ENCODE peak calls at places on chromosomes 13 and 19, in four cellular contexts. D, M, X and E are unnamed samples.

GRCh38 chr13:52449323-52450011 is 967 bp downstream of the VPS36 start:
- DNase-seq in D (no peak), M (no peak), X (no peak), E (no peak)

GRCh38 chr19:56405062-56405461 is 930 bp downstream of the ZNF583 start:
- DNase-seq in D (no peak), M (no peak), X (no peak), E (no peak)

GRCh38 chr13:28532226-28533048 is 37.5 kb upstream of the FLT1 start:
- DNase-seq in D (peak), M (no peak), X (peak), E (no peak)

GRCh38 chr13:86757236-86757978 is 913.8 kb upstream of the SLITRK5 start:
- DNase-seq in D (no peak), M (no peak), X (no peak), E (no peak)

GRCh38 chr19:48244289-48244688 is 11.4 kb downstream of the CARD8 start:
- DNase-seq in D (no peak), M (no peak), X (no peak), E (no peak)

GRCh38 chr13:35954207-35954560 is 177.0 kb downstream of the DCLK1 start:
- DNase-seq in D (no peak), M (no peak), X (no peak), E (no peak)

GRCh38 chr13:48728226-48728625 is 74.5 kb downstream of the CYSLTR2 start:
- DNase-seq in D (no peak), M (no peak), X (no peak), E (no peak)

GRCh38 chr13:27053902-27054595 is 117.6 kb downstream of the USP12 start:
- DNase-seq in D (no peak), M (no peak), X (no peak), E (no peak)

GRCh38 chr13:77378662-77379061 is 51.8 kb upstream of the MYCBP2 start:
- DNase-seq in D (no peak), M (no peak), X (no peak), E (no peak)

GRCh38 chr13:38283346-38283745 is 66.3 kb upstream of the UFM1 start:
- DNase-seq in D (no peak), M (no peak), X (no peak), E (no peak)

GRCh38 chr19:18741124-18741493 is 50.0 kb downstream of the COMP start:
- DNase-seq in D (no peak), M (no peak), X (no peak), E (no peak)

GRCh38 chr19:52910648-52911047 is 12.6 kb downstream of the ZNF888 start:
- DNase-seq in D (no peak), M (no peak), X (no peak), E (no peak)

GRCh38 chr13:55517312-55517711 is 1623.4 kb upstream of the PRR20A start:
- DNase-seq in D (no peak), M (no peak), X (no peak), E (no peak)

GRCh38 chr19:6062961-6063575 is 47.2 kb downstream of the RFX2 start:
- DNase-seq in D (no peak), M (peak), X (no peak), E (peak)

GRCh38 chr19:6020972-6021805 is 43.2 kb upstream of the RANBP3 start:
- DNase-seq in D (no peak), M (no peak), X (no peak), E (no peak)

GRCh38 chr19:15321739-15322138 is 10.6 kb downstream of the BRD4 start:
- DNase-seq in D (no peak), M (no peak), X (no peak), E (no peak)

GRCh38 chr13:43805071-43805468 is 18.3 kb upstream of the ENOX1 start:
- DNase-seq in D (peak), M (no peak), X (no peak), E (no peak)

GRCh38 chr19:48329167-48329891 is 4.0 kb downstream of the EMP3 start:
- DNase-seq in D (peak), M (no peak), X (no peak), E (no peak)

GRCh38 chr13:39095500-39095899 is 57.2 kb downstream of the NHLRC3 start:
- DNase-seq in D (no peak), M (no peak), X (no peak), E (no peak)

GRCh38 chr13:76836311-76836710 is 49.9 kb downstream of the KCTD12 start:
- DNase-seq in D (no peak), M (no peak), X (no peak), E (no peak)

GRCh38 chr13:59867867-59868266 is 295.9 kb downstream of the DIAPH3 start:
- DNase-seq in D (no peak), M (no peak), X (no peak), E (no peak)

DNA sequence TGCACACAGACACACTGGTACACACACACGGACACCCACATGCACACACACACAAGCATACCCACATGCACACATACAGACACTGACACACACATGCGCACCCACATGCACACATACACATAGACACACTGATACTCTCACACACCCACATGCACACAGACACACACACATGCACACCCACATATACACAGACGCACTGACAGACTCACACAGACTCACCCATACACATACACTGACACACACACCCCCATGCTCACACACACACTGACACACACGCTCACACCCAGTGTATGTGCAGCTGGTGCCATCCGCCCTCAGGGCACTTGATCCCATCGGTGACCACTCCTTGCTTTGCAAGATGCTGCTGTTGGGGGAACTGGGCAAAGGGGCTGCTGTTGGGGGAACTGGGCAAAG is 9.7 kb upstream of the RASA3 start:
- DNase-seq in D (no peak), M (no peak), X (peak), E (no peak)
- TF ChIP-seq CTCF in D (no peak), M (no peak), X (no peak), E (no peak)

GRCh38 chr19:44907613-44908012 is 2.0 kb downstream of the APOE start:
- DNase-seq in D (no peak), M (no peak), X (no peak), E (no peak)

GRCh38 chr19:44903602-44904425 is 1.8 kb upstream of the APOE start:
- DNase-seq in D (peak), M (peak), X (peak), E (peak)

GRCh38 chr19:44905437-44906160 is at the start of gene APOE:
- DNase-seq in D (peak), M (no peak), X (peak), E (no peak)

GRCh38 chr19:44903216-44903601 is 2.4 kb upstream of the APOE start:
- DNase-seq in D (peak), M (no peak), X (no peak), E (no peak)

DNA sequence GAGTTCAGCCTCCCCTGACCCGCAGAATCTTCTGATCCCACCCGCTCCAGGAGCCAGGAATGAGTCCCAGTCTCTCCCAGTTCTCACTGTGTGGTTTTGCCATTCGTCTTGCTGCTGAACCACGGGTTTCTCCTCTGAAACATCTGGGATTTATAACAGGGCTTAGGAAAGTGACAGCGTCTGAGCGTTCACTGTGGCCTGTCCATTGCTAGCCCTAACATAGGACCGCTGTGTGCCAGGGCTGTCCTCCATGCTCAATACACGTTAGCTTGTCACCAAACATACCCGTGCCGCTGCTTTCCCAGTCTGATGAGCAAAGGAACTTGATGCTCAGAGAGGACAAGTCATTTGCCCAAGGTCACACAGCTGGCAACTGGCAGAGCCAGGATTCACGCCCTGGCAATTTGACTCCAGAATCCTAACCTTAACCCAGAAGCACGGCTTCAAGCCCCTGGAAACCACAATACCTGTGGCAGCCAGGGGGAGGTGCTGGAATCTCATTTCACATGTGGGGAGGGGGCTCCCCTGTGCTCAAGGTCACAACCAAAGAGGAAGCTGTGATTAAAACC is 1.1 kb upstream of the APOE start:
- DNase-seq in D (peak), M (no peak), X (no peak), E (no peak)
- TF ChIP-seq CTCF in D (peak), M (no peak), X (no peak), E (no peak)

DNA sequence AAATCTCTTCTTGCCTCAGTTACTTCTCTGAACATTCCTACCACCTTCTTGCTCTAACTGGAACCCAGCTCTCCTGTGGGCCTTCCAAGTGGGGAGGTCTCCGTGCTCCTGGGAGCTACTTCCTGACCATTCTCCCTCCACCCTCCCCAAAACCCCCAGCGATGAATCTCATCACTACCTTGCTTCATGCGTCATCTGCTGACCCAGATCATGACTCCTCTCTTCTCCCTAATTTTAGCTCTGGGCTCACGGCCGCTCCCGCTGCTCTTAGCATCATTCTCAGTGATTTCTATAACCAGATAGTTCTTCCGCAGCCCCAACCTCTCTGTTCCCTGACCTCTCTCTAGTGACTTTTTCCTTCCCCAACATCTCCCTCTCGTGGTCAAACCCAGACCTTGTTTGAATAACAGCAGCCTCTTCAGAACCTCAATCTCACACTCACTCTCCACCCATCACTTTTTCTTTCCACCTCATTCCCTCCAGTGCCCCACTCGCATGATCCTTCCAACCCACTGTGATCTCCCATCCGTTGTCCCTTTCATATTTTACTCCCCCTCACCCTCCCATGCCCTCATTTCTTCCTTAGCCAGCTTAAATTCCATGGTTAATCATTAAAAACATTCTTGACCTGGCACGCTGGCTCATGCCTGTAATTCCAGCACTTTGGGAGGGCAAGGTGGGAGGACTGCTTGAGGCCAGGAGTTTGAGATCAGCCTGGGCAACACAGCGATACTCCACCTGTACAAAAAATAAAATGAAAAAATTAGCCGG is 21.8 kb downstream of the MRPS12 start:
- DNase-seq in D (peak), M (no peak), X (no peak), E (no peak)
- TF ChIP-seq CTCF in D (peak), M (no peak), X (no peak), E (no peak)

GRCh38 chr19:49663224-49663623 is 2.4 kb downstream of the IRF3 start:
- DNase-seq in D (no peak), M (no peak), X (no peak), E (no peak)

GRCh38 chr19:49666120-49666444 is 349 bp downstream of the BCL2L12 start:
- DNase-seq in D (no peak), M (no peak), X (no peak), E (no peak)

GRCh38 chr19:49664171-49665070 is 1.2 kb downstream of the IRF3 start:
- DNase-seq in D (peak), M (peak), X (peak), E (peak)

GRCh38 chr19:49667473-49667872 is 1.7 kb downstream of the BCL2L12 start:
- DNase-seq in D (no peak), M (no peak), X (no peak), E (no peak)

DNA sequence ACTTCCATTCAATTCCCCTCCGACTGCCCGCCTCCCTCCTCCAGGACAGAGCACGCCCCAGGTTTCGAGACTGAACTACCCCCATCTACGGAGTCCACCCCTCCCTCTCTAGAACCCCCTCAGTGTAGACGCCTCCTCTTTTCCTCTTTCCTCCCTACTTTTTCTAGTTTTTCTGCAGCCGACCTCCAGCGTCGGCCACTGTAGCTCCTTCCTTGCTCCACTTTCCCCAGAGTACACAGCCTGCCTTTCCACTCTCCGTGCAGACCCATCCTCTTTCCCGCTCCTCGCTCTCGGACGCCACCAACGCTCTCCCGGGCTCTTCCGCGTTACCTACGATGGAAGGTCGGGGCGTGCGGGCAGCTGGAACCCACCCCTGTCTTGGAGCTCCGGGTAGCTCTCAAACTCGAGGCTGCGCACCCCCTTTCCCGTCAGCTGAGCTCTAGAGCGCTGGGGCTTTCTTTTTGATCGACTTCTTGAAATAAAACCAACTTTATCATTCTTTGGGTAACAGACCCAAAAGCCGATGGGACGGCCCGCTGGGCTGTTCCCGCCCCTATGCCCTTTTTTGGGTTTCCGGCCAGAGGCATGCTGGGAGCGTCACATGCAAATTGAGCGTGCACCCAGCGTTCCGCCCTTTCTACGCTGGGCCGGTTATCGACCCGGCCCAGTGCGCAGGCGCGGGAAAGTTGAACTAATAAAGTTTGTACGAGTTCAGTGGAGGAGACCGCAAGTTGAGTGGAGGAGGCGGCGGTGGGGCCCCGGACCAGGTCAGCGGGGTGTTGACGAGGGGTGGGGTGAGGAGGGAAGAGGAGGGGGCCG is at the start of the genes BCL2L12 and IRF3:
- DNase-seq in D (peak), M (peak), X (peak), E (peak)
- TF ChIP-seq CTCF in D (no peak), M (peak), X (no peak), E (no peak)

DNA sequence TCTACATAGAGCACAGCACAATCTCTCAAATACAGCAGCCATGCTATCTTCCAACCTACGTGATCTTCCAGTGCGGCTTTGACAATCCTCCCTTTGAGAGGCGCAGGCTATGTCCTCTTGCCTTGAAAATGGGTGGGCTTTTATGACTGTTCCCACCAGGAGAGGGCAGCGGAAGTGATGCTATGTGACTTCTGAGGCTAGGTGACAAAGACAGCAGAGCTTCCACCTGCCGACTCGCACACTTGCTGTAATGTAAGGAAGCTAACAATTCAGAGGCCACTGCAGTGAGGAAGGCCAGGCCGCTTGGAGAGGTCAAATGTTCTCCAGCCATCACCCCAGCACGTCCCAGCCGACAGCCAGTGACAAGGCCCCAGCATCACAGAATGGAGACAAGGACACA is 65.8 kb downstream of the MRPL57 start:
- DNase-seq in D (no peak), M (no peak), X (no peak), E (no peak)
- TF ChIP-seq CTCF in D (no peak), M (no peak), X (no peak), E (no peak)

GRCh38 chr13:100854091-100854490 is 179.5 kb upstream of the TMTC4 start:
- DNase-seq in D (no peak), M (no peak), X (no peak), E (no peak)

GRCh38 chr13:100852146-100852545 is 177.6 kb upstream of the TMTC4 start:
- DNase-seq in D (no peak), M (no peak), X (no peak), E (no peak)

DNA sequence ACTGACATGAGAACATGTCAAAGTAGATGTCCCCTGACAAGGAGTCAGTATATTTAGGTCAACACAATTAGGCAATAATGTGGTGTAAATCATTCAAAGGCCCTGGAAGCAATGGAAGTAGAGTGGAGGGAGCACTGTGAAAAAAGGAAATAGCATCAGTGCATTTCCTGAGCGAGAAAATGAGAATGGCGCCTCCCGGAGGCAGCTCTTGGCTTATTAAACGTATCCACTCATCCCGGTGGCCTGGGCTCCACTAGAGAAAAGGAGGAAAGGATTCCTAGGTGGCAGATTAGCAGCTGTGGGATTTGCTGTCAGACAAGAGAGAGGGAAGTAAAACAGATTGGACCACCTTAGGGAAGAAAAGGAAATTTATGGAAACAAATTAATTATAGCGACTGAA is 173.7 kb upstream of the TMTC4 start:
- DNase-seq in D (no peak), M (no peak), X (no peak), E (no peak)
- TF ChIP-seq CTCF in D (no peak), M (no peak), X (no peak), E (no peak)

GRCh38 chr13:73286177-73286576 is 227.4 kb downstream of the KLF5 start:
- DNase-seq in D (no peak), M (no peak), X (no peak), E (no peak)
- TF ChIP-seq CTCF in D (no peak), M (no peak), X (no peak), E (no peak)

DNA sequence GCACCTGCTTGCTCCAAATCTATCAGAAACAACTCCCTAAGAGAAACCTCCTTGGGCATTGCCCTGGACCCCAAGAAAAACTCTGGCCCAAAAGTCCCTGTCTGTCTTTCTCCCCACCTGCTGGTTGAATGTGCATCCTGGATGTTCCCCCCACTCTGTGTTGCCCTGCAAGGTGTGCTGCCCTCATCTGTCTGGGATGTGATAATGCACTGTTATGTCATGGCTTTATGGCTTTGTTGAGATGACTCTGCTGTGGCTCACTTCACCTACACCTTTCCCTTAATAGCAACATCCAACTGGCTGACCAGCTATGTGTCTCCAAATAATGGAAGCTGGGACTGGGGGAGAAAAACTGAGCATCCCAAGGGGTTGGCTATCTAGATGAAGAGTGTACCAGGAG is 2.6 kb downstream of the ZNF20 start:
- DNase-seq in D (no peak), M (no peak), X (no peak), E (no peak)
- TF ChIP-seq CTCF in D (no peak), M (peak), X (no peak), E (no peak)

GRCh38 chr19:50708179-50708879 is 11.3 kb downstream of the SHANK1 start:
- DNase-seq in D (no peak), M (no peak), X (no peak), E (no peak)

GRCh38 chr19:50706387-50706786 is 13.2 kb downstream of the SHANK1 start:
- DNase-seq in D (no peak), M (no peak), X (no peak), E (no peak)

GRCh38 chr19:50702870-50703829 is 16.5 kb downstream of the SHANK1 start:
- DNase-seq in D (no peak), M (no peak), X (no peak), E (no peak)

GRCh38 chr19:50703915-50704548 is 15.6 kb downstream of the SHANK1 start:
- DNase-seq in D (no peak), M (no peak), X (no peak), E (no peak)

DNA sequence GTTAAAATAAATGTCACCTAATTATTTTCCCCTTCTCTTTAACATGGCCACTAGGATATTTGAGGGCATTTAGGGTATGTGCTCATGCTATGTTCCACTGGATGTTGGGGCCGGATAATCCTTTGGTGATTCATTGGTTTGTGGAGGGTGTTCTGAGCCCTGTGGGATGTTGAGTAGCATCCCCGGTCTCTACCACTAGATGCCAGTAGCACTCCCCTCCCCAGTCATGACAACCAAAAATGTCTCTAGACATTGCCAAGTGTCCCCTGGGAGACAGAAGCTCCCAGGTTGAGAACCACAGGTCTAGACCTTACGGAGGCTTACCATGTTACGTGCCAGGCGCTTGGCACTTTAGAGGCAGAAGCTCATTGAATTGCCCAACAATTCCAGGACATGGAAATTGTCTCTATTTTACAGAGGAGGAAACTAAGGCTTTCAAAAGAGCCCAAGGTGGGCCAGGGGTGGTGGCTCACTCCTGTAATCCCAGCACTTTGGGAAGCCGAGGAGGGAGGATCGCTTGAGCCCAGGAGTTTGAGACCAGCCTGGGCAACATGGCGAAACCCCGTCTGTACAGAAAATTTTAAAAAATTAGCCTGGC is 14.1 kb downstream of the SHANK1 start:
- DNase-seq in D (peak), M (no peak), X (no peak), E (no peak)
- TF ChIP-seq CTCF in D (peak), M (peak), X (peak), E (no peak)